ENCODE peak calls at places on chromosomes 4 and X, in six cellular contexts. T is left ventricle myocardium inferior, D is uterus, F is ovary, A is upper lobe of right lung, W is Peyer's patch. J is an unnamed sample.

GRCh38 chrX:131747173-131747572 is 203.3 kb downstream of the OR13H1 start:
- DNase-seq in F (peak; percentile 80), A (no peak), T (no peak), W (peak; percentile 68), D (peak; percentile 66), J (peak; percentile 88)

GRCh38 chr4:153799708-153800074 is 10.8 kb upstream of the SFRP2 start:
- DNase-seq in W (no peak), T (no peak), F (no peak), D (no peak), A (no peak), J (no peak)

GRCh38 chr4:86174496-86174895 is 185.4 kb downstream of the MAPK10 start:
- DNase-seq in A (no peak), D (no peak), T (no peak), W (no peak), F (no peak), J (no peak)

GRCh38 chr4:77782102-77782835 is 36.9 kb downstream of the CNOT6L start:
- DNase-seq in W (no peak), T (no peak), A (no peak), F (no peak), D (no peak), J (no peak)

GRCh38 chr4:123555500-123556273 is 159.1 kb downstream of the SPRY1 start:
- DNase-seq in T (peak; percentile 80), W (no peak), A (peak; percentile 87), D (peak; percentile 81), F (peak; percentile 50), J (no peak)

GRCh38 chrX:140765043-140765784 is 55.7 kb downstream of the LINC00632 start:
- DNase-seq in D (no peak), T (no peak), F (no peak), A (no peak), W (no peak), J (no peak)

GRCh38 chr4:105196523-105197145 is 50.0 kb downstream of the TET2 start:
- DNase-seq in D (no peak), F (no peak), T (no peak), A (no peak), W (no peak), J (no peak)

GRCh38 chr4:110064295-110064694 is 134.1 kb downstream of the ELOVL6 start:
- DNase-seq in D (no peak), A (no peak), T (no peak), W (no peak), F (no peak), J (no peak)

GRCh38 chr4:173493041-173493440 is 37.0 kb downstream of the HAND2 start:
- DNase-seq in A (no peak), D (no peak), T (no peak), F (no peak), W (no peak), J (no peak)

GRCh38 chrX:50157545-50158125 is 43.2 kb downstream of the AKAP4 start:
- DNase-seq in F (no peak), D (peak; percentile 29), T (no peak), W (no peak), A (no peak), J (no peak)

GRCh38 chr4:17512973-17513665 is 1.2 kb upstream of the QDPR start:
- DNase-seq in W (no peak), T (no peak), D (no peak), F (no peak), A (no peak), J (no peak)

GRCh38 chr4:63717384-63717783 is 691.9 kb downstream of the TECRL start:
- DNase-seq in F (no peak), D (no peak), A (no peak), W (no peak), T (no peak), J (peak; percentile 35)

GRCh38 chr4:10891866-10892265 is 207.3 kb upstream of the CLNK start:
- DNase-seq in D (no peak), T (no peak), W (no peak), A (no peak), F (no peak), J (no peak)

GRCh38 chr4:22901631-22902030 is 208.9 kb downstream of the GBA3 start:
- DNase-seq in A (no peak), T (no peak), W (no peak), F (no peak), D (no peak), J (no peak)

GRCh38 chrX:130098202-130098552 is 12.1 kb downstream of the ELF4 start:
- DNase-seq in A (no peak), F (no peak), D (no peak), W (no peak), T (no peak), J (no peak)

GRCh38 chrX:107448625-107449468 is 605 bp upstream of the FRMPD3 start:
- DNase-seq in T (no peak), W (no peak), D (peak; percentile 13), A (no peak), F (peak; percentile 47), J (peak; percentile 29)

GRCh38 chr4:166143227-166143626 is 270.2 kb downstream of the TLL1 start:
- DNase-seq in T (no peak), W (no peak), A (no peak), F (no peak), D (no peak), J (peak; percentile 38)

GRCh38 chr4:6916587-6917444 is 7.2 kb downstream of the TBC1D14 start:
- DNase-seq in T (no peak), F (no peak), W (peak; percentile 83), D (peak; percentile 57), A (no peak), J (no peak)

GRCh38 chrX:25015486-25016360 is at the start of gene ARX:
- DNase-seq in W (no peak), D (no peak), F (peak; percentile 85), T (peak; percentile 25), A (peak; percentile 70), J (no peak)

GRCh38 chr4:24010994-24011393 is 121.1 kb upstream of the PPARGC1A start:
- DNase-seq in T (no peak), W (no peak), F (no peak), D (no peak), A (no peak), J (no peak)

GRCh38 chr4:175414602-175415001 is 397.5 kb downstream of the GPM6A start:
- DNase-seq in F (no peak), T (no peak), W (no peak), A (no peak), D (no peak), J (no peak)

GRCh38 chr4:147288512-147288911 is 192.4 kb upstream of the EDNRA start:
- DNase-seq in F (no peak), W (no peak), T (no peak), A (no peak), D (no peak), J (no peak)
- H3K4me1 ChIP-seq in F (peaks cover 4% of the 10 kb centered on the region), W (no peaks in the 10 kb centered on the region), T (no peaks in the 10 kb centered on the region), A (no peaks in the 10 kb centered on the region), D (peaks cover 5% of the 10 kb centered on the region), J (no peaks in the 10 kb centered on the region)

GRCh38 chr4:41820473-41820872 is 71.9 kb upstream of the PHOX2B start:
- DNase-seq in F (no peak), T (no peak), D (no peak), A (no peak), W (no peak), J (peak; percentile 34)

GRCh38 chr4:41819621-41820020 is 71.1 kb upstream of the PHOX2B start:
- DNase-seq in A (no peak), D (no peak), T (no peak), F (no peak), W (no peak), J (no peak)

GRCh38 chr4:41815478-41815877 is 67.0 kb upstream of the PHOX2B start:
- DNase-seq in F (no peak), W (no peak), D (no peak), T (no peak), A (no peak), J (no peak)

GRCh38 chr4:41814565-41814964 is 66.0 kb upstream of the PHOX2B start:
- DNase-seq in D (no peak), A (no peak), W (no peak), T (no peak), F (no peak), J (no peak)
- TF ChIP-seq CTCF in D (no peak), A (peak; percentile 31), W (peak; percentile 5), T (peak; percentile 63), F (no peak), J (no peak)

GRCh38 chrX:71532753-71533425 is at the start of gene OGT:
- DNase-seq in T (peak; percentile 96), D (peak; percentile 96), A (peak; percentile 97), W (peak; percentile 93), F (peak; percentile 92), J (peak; percentile 97)

GRCh38 chrX:71534773-71535544 is 2.1 kb downstream of the OGT start:
- DNase-seq in A (no peak), F (no peak), W (no peak), T (no peak), D (no peak), J (no peak)

GRCh38 chrX:71533514-71533849 is 578 bp downstream of the OGT start:
- DNase-seq in W (no peak), F (no peak), A (no peak), D (no peak), T (no peak), J (no peak)

GRCh38 chrX:71532078-71532752 is 689 bp upstream of the OGT start:
- DNase-seq in W (peak; percentile 43), T (no peak), F (no peak), A (no peak), D (no peak), J (peak; percentile 41)

DNA sequence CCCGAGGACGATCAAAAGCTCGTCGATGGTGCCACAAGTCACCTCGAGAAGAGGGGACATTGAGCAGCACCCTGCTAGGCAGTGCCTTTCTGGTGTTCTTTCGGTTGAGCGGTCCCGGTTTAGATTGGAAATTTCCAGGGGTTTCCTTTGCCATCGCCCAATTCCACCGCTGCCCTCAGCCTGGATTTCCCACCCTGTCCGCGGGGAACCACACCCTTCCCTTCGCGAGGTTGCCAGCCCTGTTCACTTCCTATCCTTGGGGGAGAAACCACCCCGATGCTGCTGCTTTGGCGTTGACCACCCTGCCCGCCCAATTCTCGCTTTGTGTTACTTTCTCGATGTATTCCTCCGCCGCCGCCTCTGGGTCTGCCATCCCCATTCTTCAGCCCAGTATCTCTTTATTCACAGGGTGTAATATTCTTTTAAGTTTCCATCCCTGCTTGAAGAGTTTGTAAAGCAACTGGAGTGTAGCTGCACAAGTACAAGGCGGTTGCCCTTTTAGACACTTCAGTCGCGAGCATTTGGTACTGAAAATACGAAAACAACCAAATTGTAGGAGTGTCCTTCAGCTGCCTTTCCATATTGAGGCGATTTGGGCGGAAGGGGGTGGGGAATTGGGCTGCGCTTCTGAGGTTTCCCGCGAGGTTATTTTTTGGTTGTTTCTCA is 1.1 kb downstream of the OGT start:
- DNase-seq in F (peak; percentile 46), W (peak; percentile 35), T (peak; percentile 30), A (peak; percentile 66), D (peak; percentile 37), J (peak; percentile 54)
- H3K4me1 ChIP-seq in F (no peaks in the 10 kb centered on the region), W (no peaks in the 10 kb centered on the region), T (peaks cover 33% of the 10 kb centered on the region), A (peaks cover 13% of the 10 kb centered on the region), D (no peaks in the 10 kb centered on the region), J (peaks cover 19% of the 10 kb centered on the region)

DNA sequence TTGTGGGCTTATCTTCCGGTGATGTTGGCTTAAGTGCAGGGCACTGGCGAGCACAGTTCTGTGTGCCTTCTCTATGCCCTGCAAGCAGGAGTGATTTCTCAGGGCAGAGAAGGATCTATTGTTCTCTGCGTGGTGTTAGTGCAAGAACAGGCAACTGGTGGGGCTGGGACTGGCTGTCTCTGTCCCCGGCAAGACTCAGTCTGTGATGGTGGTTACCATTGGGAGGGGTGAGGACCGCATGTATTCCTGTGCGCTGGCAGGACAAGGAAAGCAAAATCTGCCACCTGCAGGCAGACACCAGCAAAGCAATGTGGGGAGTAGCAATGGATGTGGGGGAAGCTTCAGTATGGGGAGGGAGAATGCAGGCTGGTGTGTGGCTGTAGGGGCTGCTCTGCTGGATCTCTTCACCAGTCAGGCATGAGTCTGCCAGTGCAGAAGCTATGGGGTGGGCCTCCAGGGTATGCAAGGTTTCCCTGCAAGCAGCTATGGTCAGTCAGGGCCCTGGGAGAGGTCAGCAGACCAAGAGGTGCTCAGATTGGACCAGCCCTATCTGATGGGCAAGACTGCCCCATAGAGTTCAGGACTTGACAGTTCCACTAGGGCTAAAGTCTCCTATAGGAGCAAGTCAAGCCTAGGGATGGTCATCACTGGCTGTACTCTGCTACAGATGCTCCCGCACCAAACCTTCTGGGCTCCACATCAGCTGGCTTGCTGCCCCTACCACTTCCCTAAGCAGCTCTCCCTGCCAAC is 16.8 kb downstream of the PF4 start:
- DNase-seq in D (no peak), A (peak; percentile 65), F (no peak), T (no peak), W (no peak), J (no peak)
- TF ChIP-seq CTCF in D (no peak), A (peak; percentile 26), F (no peak), T (peak; percentile 20), W (peak; percentile 42), J (peak; percentile 6)